ENCODE peak calls at places on chromosomes 11 and 22, in four cellular contexts. One of them, this sample, is unnamed.

GRCh38 chr11:5280582-5281102 is 10.9 kb upstream of the HBE1 start:
- DNase-seq in HepG2: peak
- DNase-seq in K562: peak
- DNase-seq in GM12878: peak
- DNase-seq in this sample: peak

GRCh38 chr22:50027639-50028537 is 15.3 kb upstream of the IL17REL start:
- DNase-seq in HepG2: no peak
- DNase-seq in K562: no peak
- DNase-seq in GM12878: no peak
- DNase-seq in this sample: no peak

GRCh38 chr11:8080674-8081590 is at the start of gene TUB:
- DNase-seq in HepG2: no peak
- DNase-seq in K562: no peak
- DNase-seq in GM12878: no peak
- DNase-seq in this sample: peak

GRCh38 chr11:46249103-46249942 is 28.1 kb upstream of the CREB3L1 start:
- DNase-seq in HepG2: no peak
- DNase-seq in K562: peak
- DNase-seq in GM12878: no peak
- DNase-seq in this sample: no peak

GRCh38 chr11:36577859-36578258 is 10.1 kb downstream of the RAG1 start:
- DNase-seq in HepG2: no peak
- DNase-seq in K562: no peak
- DNase-seq in GM12878: no peak
- DNase-seq in this sample: no peak

GRCh38 chr11:8638300-8638699 is 44.2 kb downstream of the TRIM66 start:
- DNase-seq in HepG2: no peak
- DNase-seq in K562: peak
- DNase-seq in GM12878: no peak
- DNase-seq in this sample: no peak

GRCh38 chr11:121870202-121871045 is 245.6 kb downstream of the BLID start:
- DNase-seq in HepG2: peak
- DNase-seq in K562: no peak
- DNase-seq in GM12878: no peak
- DNase-seq in this sample: no peak

GRCh38 chr11:69445131-69445470 is 36.4 kb upstream of the LINC01488 start:
- DNase-seq in HepG2: no peak
- DNase-seq in K562: no peak
- DNase-seq in GM12878: no peak
- DNase-seq in this sample: no peak

GRCh38 chr11:117877120-117877784 is 794 bp upstream of the FXYD6 start:
- DNase-seq in HepG2: no peak
- DNase-seq in K562: no peak
- DNase-seq in GM12878: no peak
- DNase-seq in this sample: no peak

GRCh38 chr11:281486-282161 is 3.4 kb downstream of the NLRP6 start:
- DNase-seq in HepG2: no peak
- DNase-seq in K562: no peak
- DNase-seq in GM12878: no peak
- DNase-seq in this sample: no peak

GRCh38 chr11:59463176-59463575 is 6.4 kb downstream of the OR4D6 start:
- DNase-seq in HepG2: no peak
- DNase-seq in K562: no peak
- DNase-seq in GM12878: no peak
- DNase-seq in this sample: no peak

GRCh38 chr11:60774726-60775125 is 10.4 kb upstream of the MS4A10 start:
- DNase-seq in HepG2: no peak
- DNase-seq in K562: no peak
- DNase-seq in GM12878: no peak
- DNase-seq in this sample: no peak

DNA sequence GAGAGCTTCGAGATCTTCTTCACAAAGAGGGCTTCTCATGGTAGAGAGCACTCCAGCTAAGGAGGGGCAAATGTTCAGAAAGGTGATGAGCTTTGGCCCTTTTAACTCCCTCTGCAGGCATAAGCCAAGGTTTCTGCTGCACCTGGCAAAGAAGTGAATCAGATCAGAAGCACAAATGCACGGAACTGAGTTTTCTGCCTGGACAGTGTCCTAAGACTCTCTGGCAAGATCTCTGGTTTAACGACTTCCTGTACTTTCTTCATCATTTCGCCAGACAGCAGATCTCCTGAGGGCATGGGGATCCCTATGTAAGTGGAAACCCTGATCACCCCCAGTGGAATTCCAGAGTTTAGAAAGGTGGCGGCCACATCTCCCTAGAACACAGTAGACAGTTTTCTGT is 37.2 kb downstream of the POU2AF3 start:
- DNase-seq in HepG2: no peak
- DNase-seq in K562: no peak
- DNase-seq in GM12878: no peak
- DNase-seq in this sample: no peak
- TF ChIP-seq TARDBP in HepG2: no peak
- TF ChIP-seq TARDBP in K562: no peak
- TF ChIP-seq TARDBP in GM12878: no peak
- TF ChIP-seq TARDBP in this sample: no peak

GRCh38 chr22:41009222-41009948 is 58.2 kb downstream of the RBX1 start:
- DNase-seq in HepG2: no peak
- DNase-seq in K562: no peak
- DNase-seq in GM12878: no peak
- DNase-seq in this sample: no peak
- TF ChIP-seq FOXK2 in HepG2: no peak
- TF ChIP-seq FOXK2 in K562: no peak
- TF ChIP-seq FOXK2 in GM12878: no peak
- TF ChIP-seq FOXK2 in this sample: no peak

DNA sequence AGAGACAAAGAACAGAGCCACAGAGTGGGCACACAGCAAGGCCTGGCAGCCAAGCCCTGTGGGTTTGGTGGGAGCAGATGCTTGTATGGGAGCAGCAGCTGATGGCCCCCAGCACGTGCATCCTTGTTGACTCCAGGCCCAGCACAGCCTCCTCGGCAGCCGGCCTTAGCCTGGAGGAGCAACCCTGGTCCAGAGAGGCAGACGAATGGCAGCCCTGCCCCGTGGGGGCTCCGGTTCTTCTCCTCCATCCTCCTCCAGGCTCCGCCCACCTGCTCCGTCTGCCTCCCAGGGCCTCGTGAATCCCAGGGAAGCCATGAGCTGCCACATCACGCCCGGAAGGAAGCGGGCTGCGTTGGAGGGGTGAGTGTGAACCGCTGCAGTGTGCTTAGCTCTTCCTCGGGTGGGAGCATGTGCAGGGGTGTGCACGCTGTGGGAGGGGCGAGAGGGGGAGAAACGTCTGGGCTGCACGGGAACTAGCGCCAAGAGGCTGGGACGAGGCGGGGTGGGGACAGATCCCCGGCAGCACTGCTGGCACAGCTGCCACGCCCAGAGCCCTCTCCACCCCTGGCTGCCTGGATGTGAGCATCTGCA is 36.3 kb upstream of the JAM3 start:
- DNase-seq in HepG2: no peak
- DNase-seq in K562: no peak
- DNase-seq in GM12878: no peak
- DNase-seq in this sample: no peak
- TF ChIP-seq TARDBP in HepG2: no peak
- TF ChIP-seq TARDBP in K562: no peak
- TF ChIP-seq TARDBP in GM12878: no peak
- TF ChIP-seq TARDBP in this sample: no peak

GRCh38 chr11:66468691-66469090 is 2.0 kb downstream of the PELI3 start:
- DNase-seq in HepG2: no peak
- DNase-seq in K562: no peak
- DNase-seq in GM12878: no peak
- DNase-seq in this sample: no peak

GRCh38 chr11:66469441-66469840 is 2.7 kb downstream of the PELI3 start:
- DNase-seq in HepG2: no peak
- DNase-seq in K562: no peak
- DNase-seq in GM12878: no peak
- DNase-seq in this sample: no peak

GRCh38 chr11:66472054-66472453 is 5.3 kb downstream of the PELI3 start:
- DNase-seq in HepG2: no peak
- DNase-seq in K562: no peak
- DNase-seq in GM12878: no peak
- DNase-seq in this sample: no peak

GRCh38 chr11:66471142-66471541 is 4.4 kb downstream of the PELI3 start:
- DNase-seq in HepG2: no peak
- DNase-seq in K562: no peak
- DNase-seq in GM12878: no peak
- DNase-seq in this sample: no peak

GRCh38 chr11:66470015-66470414 is 3.3 kb downstream of the PELI3 start:
- DNase-seq in HepG2: no peak
- DNase-seq in K562: no peak
- DNase-seq in GM12878: no peak
- DNase-seq in this sample: no peak
- TF ChIP-seq FOXK2 in HepG2: no peak
- TF ChIP-seq FOXK2 in K562: no peak
- TF ChIP-seq FOXK2 in GM12878: no peak
- TF ChIP-seq FOXK2 in this sample: no peak

GRCh38 chr11:112610494-112610893 is 349.8 kb upstream of the PLET1 start:
- DNase-seq in HepG2: no peak
- DNase-seq in K562: no peak
- DNase-seq in GM12878: no peak
- DNase-seq in this sample: no peak

GRCh38 chr11:112599861-112600533 is 339.3 kb upstream of the PLET1 start:
- DNase-seq in HepG2: no peak
- DNase-seq in K562: no peak
- DNase-seq in GM12878: no peak
- DNase-seq in this sample: no peak

GRCh38 chr11:112608466-112608865 is 347.8 kb upstream of the PLET1 start:
- DNase-seq in HepG2: no peak
- DNase-seq in K562: no peak
- DNase-seq in GM12878: no peak
- DNase-seq in this sample: no peak

GRCh38 chr11:112606656-112607055 is 346.0 kb upstream of the PLET1 start:
- DNase-seq in HepG2: no peak
- DNase-seq in K562: no peak
- DNase-seq in GM12878: no peak
- DNase-seq in this sample: no peak

GRCh38 chr11:112605093-112605666 is 344.5 kb upstream of the PLET1 start:
- DNase-seq in HepG2: no peak
- DNase-seq in K562: no peak
- DNase-seq in GM12878: no peak
- DNase-seq in this sample: no peak
- TF ChIP-seq TARDBP in HepG2: no peak
- TF ChIP-seq TARDBP in K562: no peak
- TF ChIP-seq TARDBP in GM12878: no peak
- TF ChIP-seq TARDBP in this sample: no peak

DNA sequence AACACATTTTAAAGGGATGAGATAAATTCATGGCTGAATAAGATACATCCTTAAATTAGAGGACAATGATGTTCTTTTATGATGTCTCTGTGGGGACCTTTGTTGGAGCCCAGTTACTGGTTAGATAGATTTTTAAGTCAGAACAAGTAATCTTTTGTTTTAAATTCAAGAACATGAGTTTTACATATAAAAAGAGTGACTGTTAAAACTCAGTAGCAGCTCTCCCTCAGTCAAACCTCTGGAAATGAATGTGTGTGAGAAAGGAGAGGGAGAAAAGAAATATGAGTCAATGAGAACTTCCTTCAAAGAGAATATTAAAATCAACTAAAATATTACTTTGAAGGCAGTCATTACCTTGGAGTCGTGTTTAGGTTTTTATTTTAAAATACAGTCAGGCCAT is 241.7 kb downstream of the SWAP70 start:
- DNase-seq in HepG2: no peak
- DNase-seq in K562: no peak
- DNase-seq in GM12878: no peak
- DNase-seq in this sample: no peak
- TF ChIP-seq FOXK2 in HepG2: no peak
- TF ChIP-seq FOXK2 in K562: no peak
- TF ChIP-seq FOXK2 in GM12878: no peak
- TF ChIP-seq FOXK2 in this sample: no peak

DNA sequence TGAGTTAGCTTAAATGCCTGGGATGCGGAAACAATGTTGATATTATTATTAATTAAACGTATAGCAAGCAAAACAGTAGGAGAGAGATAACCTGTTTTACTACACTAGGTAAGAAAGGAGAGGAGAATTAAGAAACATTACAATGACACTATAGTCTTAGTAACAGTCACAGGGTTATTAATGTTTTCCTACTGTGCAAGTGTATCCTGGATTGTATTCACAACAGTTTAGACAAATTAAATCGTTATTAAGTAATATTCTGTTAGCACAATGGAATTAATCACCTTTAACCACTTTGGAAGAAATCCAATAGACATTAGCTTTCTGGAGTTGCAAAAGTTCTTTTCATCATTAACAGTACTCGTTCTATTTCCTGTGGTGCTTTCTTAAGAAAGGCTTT is 3.4 kb downstream of the FAM181B start:
- DNase-seq in HepG2: no peak
- DNase-seq in K562: no peak
- DNase-seq in GM12878: no peak
- DNase-seq in this sample: no peak
- TF ChIP-seq TARDBP in HepG2: no peak
- TF ChIP-seq TARDBP in K562: no peak
- TF ChIP-seq TARDBP in GM12878: no peak
- TF ChIP-seq TARDBP in this sample: no peak

GRCh38 chr22:18055619-18056160 is 22.1 kb upstream of the PEX26 start:
- DNase-seq in HepG2: no peak
- DNase-seq in K562: no peak
- DNase-seq in GM12878: no peak
- DNase-seq in this sample: no peak

GRCh38 chr22:18057568-18058209 is 20.1 kb upstream of the PEX26 start:
- DNase-seq in HepG2: peak
- DNase-seq in K562: no peak
- DNase-seq in GM12878: peak
- DNase-seq in this sample: no peak

GRCh38 chr22:18058770-18059169 is 19.0 kb upstream of the PEX26 start:
- DNase-seq in HepG2: no peak
- DNase-seq in K562: no peak
- DNase-seq in GM12878: no peak
- DNase-seq in this sample: no peak

GRCh38 chr22:18056802-18057474 is 20.9 kb upstream of the PEX26 start:
- DNase-seq in HepG2: no peak
- DNase-seq in K562: no peak
- DNase-seq in GM12878: peak
- DNase-seq in this sample: no peak

DNA sequence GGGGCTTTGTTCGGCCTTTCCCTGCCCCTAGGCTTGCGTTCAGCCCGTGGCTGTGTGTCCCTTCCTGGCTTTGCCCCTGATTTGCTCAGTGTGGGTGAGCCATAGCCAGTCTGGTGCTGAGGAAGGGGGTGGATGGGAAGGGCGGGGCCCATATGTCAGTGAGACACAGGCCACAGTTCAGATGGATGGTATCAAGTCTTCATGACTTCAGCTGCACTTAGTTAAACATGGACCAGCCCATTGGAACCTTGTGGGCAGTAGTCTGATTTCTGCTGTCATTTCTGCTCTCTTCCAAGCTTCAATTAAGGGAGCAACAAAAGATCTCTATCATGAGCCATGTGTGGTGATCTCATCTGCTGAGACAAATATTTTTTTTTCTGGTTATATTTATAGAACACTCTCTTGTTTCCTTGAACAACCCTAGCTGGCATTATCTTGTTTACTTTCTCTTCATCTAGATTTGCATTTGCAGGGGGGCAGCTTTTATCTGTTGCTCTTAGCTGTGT is 21.6 kb upstream of the PEX26 start:
- DNase-seq in HepG2: peak
- DNase-seq in K562: no peak
- DNase-seq in GM12878: no peak
- DNase-seq in this sample: no peak
- TF ChIP-seq FOXK2 in HepG2: no peak
- TF ChIP-seq FOXK2 in K562: no peak
- TF ChIP-seq FOXK2 in GM12878: peak
- TF ChIP-seq FOXK2 in this sample: no peak

GRCh38 chr22:43878079-43878795 is 13.6 kb downstream of the PNPLA5 start:
- DNase-seq in HepG2: no peak
- DNase-seq in K562: no peak
- DNase-seq in GM12878: no peak
- DNase-seq in this sample: no peak
- TF ChIP-seq TARDBP in HepG2: no peak
- TF ChIP-seq TARDBP in K562: no peak
- TF ChIP-seq TARDBP in GM12878: no peak
- TF ChIP-seq TARDBP in this sample: no peak